ENCODE peak calls at places on chromosomes 13 and 19, in seven cellular contexts. One of them, this sample, is unnamed.

GRCh38 chr13:108911807-108912206 is 282.4 kb downstream of the MYO16 start:
- DNase-seq in CD8-positive, alpha-beta T cell: no peak
- DNase-seq in lower lobe of right lung: no peak
- DNase-seq in WERI-Rb-1: no peak
- DNase-seq in SK-N-SH: no peak
- DNase-seq in left lung: no peak
- DNase-seq in body of pancreas: no peak
- DNase-seq in this sample: peak

GRCh38 chr13:42369071-42369795 is 97.3 kb downstream of the AKAP11 start:
- DNase-seq in CD8-positive, alpha-beta T cell: no peak
- DNase-seq in lower lobe of right lung: no peak
- DNase-seq in WERI-Rb-1: no peak
- DNase-seq in SK-N-SH: no peak
- DNase-seq in left lung: no peak
- DNase-seq in body of pancreas: no peak
- DNase-seq in this sample: no peak

GRCh38 chr13:80603351-80603750 is 262.4 kb upstream of the SPRY2 start:
- DNase-seq in CD8-positive, alpha-beta T cell: no peak
- DNase-seq in lower lobe of right lung: no peak
- DNase-seq in WERI-Rb-1: no peak
- DNase-seq in SK-N-SH: no peak
- DNase-seq in left lung: no peak
- DNase-seq in body of pancreas: no peak
- DNase-seq in this sample: no peak

GRCh38 chr19:16252459-16253205 is 54.9 kb downstream of the AP1M1 start:
- DNase-seq in CD8-positive, alpha-beta T cell: no peak
- DNase-seq in lower lobe of right lung: peak
- DNase-seq in WERI-Rb-1: no peak
- DNase-seq in SK-N-SH: peak
- DNase-seq in left lung: peak
- DNase-seq in body of pancreas: peak
- DNase-seq in this sample: no peak

GRCh38 chr19:10552596-10553053 is 8.9 kb downstream of the ATG4D start:
- DNase-seq in CD8-positive, alpha-beta T cell: peak
- DNase-seq in lower lobe of right lung: no peak
- DNase-seq in WERI-Rb-1: peak
- DNase-seq in SK-N-SH: peak
- DNase-seq in left lung: no peak
- DNase-seq in body of pancreas: no peak
- DNase-seq in this sample: no peak

GRCh38 chr19:52584686-52585085 is 14.6 kb downstream of the ZNF701 start:
- DNase-seq in CD8-positive, alpha-beta T cell: no peak
- DNase-seq in lower lobe of right lung: no peak
- DNase-seq in WERI-Rb-1: no peak
- DNase-seq in SK-N-SH: no peak
- DNase-seq in left lung: no peak
- DNase-seq in body of pancreas: no peak
- DNase-seq in this sample: no peak

GRCh38 chr13:48160879-48161278 is 66.0 kb upstream of the MED4 start:
- DNase-seq in CD8-positive, alpha-beta T cell: no peak
- DNase-seq in lower lobe of right lung: no peak
- DNase-seq in WERI-Rb-1: no peak
- DNase-seq in SK-N-SH: no peak
- DNase-seq in left lung: no peak
- DNase-seq in body of pancreas: no peak
- DNase-seq in this sample: no peak

GRCh38 chr13:23748591-23748990 is 140.6 kb downstream of the MIPEP start:
- DNase-seq in CD8-positive, alpha-beta T cell: no peak
- DNase-seq in lower lobe of right lung: no peak
- DNase-seq in WERI-Rb-1: peak
- DNase-seq in SK-N-SH: peak
- DNase-seq in left lung: no peak
- DNase-seq in body of pancreas: no peak
- DNase-seq in this sample: no peak

GRCh38 chr13:80116107-80116506 is 224.8 kb downstream of the SPRY2 start:
- DNase-seq in CD8-positive, alpha-beta T cell: no peak
- DNase-seq in lower lobe of right lung: no peak
- DNase-seq in WERI-Rb-1: no peak
- DNase-seq in SK-N-SH: no peak
- DNase-seq in left lung: no peak
- DNase-seq in body of pancreas: no peak
- DNase-seq in this sample: no peak

GRCh38 chr19:29841559-29842367 is 30.0 kb downstream of the CCNE1 start:
- DNase-seq in CD8-positive, alpha-beta T cell: no peak
- DNase-seq in lower lobe of right lung: no peak
- DNase-seq in WERI-Rb-1: peak
- DNase-seq in SK-N-SH: peak
- DNase-seq in left lung: no peak
- DNase-seq in body of pancreas: no peak
- DNase-seq in this sample: peak

DNA sequence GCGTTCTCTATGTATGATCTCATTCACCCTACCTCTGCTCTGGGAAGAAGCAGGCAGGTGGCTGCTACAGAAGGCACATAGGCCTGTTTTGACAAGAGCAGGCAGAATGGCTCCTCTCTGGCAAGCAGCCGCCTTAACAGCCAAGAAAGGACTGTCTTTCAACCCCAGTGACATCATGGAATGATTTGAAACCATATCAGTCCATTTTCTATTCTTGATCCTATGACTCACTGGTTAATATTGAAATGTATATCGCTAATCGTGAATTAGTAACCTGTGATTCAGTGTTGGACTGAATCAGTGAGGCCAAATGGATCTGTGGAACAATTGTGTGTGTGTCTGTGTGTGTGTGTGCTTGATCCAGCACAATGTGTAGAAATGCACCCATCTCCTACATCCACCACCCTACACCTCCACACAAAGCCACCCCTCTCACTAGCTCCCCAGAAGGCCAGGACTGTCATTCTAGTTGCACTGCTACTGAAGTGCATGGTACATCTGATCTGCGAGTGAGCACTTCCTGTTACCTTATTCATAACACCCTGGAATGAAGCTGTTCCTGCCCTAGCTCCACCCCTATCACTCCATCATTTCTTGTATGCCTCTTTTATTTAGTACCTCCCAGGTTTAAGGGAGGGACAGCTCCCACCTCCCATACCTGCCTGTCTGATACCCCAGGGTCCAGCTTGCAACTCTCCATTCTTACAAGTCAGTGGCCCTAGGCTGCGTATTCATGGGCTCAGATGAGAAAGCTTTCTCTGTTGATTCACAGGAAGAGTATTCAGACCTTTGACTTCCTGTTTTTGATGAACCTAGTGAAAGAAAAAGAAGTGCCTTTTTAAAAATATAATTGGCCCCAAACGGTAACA is 460.0 kb downstream of the FOXO1 start:
- DNase-seq in CD8-positive, alpha-beta T cell: peak
- DNase-seq in lower lobe of right lung: no peak
- DNase-seq in WERI-Rb-1: no peak
- DNase-seq in SK-N-SH: no peak
- DNase-seq in left lung: no peak
- DNase-seq in body of pancreas: peak
- DNase-seq in this sample: peak
- H3K27ac ChIP-seq in CD8-positive, alpha-beta T cell: peak
- H3K27ac ChIP-seq in lower lobe of right lung: peak
- H3K27ac ChIP-seq in WERI-Rb-1: no peak
- H3K27ac ChIP-seq in SK-N-SH: no peak
- H3K27ac ChIP-seq in left lung: peak
- H3K27ac ChIP-seq in body of pancreas: peak
- H3K27ac ChIP-seq in this sample: peak

DNA sequence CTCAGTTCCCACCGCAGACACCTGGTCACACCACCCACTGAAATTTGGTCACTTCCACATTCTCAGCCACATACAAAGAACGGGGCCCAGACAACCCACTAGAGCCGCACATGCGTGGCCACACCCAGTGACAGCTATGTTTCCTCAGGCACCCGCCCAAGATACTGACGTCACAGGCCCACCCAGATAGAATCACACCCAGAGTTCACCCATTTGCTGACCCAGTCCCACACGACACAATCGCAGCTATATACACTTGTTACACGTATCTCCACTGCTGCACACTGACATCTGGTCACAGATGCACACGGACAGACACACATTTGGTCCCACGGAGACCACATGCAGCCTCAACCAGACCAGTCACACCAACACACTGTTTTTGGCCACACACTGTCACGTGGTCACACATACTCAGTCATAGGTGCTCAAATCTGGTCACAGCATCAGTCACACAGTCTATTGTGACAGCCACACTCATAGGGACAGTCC is 2.9 kb downstream of the NUMBL start:
- DNase-seq in CD8-positive, alpha-beta T cell: no peak
- DNase-seq in lower lobe of right lung: peak
- DNase-seq in WERI-Rb-1: no peak
- DNase-seq in SK-N-SH: no peak
- DNase-seq in left lung: peak
- DNase-seq in body of pancreas: peak
- DNase-seq in this sample: no peak
- H3K27ac ChIP-seq in CD8-positive, alpha-beta T cell: no peak
- H3K27ac ChIP-seq in lower lobe of right lung: peak
- H3K27ac ChIP-seq in WERI-Rb-1: no peak
- H3K27ac ChIP-seq in SK-N-SH: no peak
- H3K27ac ChIP-seq in left lung: no peak
- H3K27ac ChIP-seq in body of pancreas: peak
- H3K27ac ChIP-seq in this sample: no peak

DNA sequence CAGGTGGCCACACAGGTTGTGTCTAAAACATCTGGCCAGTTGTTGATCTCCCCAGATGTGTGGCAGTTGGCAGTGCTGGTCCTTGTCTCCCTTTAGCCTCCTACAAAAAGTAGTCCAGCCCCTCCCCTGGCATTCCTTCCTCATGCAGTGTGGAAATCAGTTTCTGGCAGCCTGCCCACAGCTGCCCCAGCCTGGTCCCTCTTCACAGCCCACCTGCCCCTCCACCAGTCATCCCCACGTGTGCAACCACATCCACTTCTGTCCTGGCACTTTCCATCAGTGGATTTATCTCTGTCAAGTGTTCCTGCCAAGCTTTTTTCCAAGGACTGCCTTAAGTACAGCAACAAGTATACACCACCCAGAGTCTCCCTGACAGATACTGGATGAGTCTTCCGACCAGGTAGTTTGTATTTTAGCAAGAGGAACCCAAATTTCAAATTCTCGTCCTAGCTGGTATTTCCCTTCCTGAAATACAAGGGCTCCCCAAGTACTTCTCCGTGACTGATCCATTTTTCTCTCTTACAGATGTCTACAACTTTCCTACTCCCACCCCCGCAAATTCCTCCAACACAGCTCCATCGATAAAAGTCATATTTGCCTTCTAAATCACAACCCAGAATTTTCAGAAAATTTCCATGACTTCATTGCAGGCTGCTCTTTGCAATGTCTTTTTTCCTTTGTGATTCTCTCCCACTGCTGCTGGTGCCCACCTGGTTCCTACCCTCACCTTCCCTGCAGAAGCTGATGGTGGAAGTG is 313.5 kb downstream of the FOXO1 start:
- DNase-seq in CD8-positive, alpha-beta T cell: no peak
- DNase-seq in lower lobe of right lung: no peak
- DNase-seq in WERI-Rb-1: no peak
- DNase-seq in SK-N-SH: peak
- DNase-seq in left lung: no peak
- DNase-seq in body of pancreas: peak
- DNase-seq in this sample: no peak
- H3K27ac ChIP-seq in CD8-positive, alpha-beta T cell: no peak
- H3K27ac ChIP-seq in lower lobe of right lung: peak
- H3K27ac ChIP-seq in WERI-Rb-1: no peak
- H3K27ac ChIP-seq in SK-N-SH: no peak
- H3K27ac ChIP-seq in left lung: peak
- H3K27ac ChIP-seq in body of pancreas: peak
- H3K27ac ChIP-seq in this sample: no peak

DNA sequence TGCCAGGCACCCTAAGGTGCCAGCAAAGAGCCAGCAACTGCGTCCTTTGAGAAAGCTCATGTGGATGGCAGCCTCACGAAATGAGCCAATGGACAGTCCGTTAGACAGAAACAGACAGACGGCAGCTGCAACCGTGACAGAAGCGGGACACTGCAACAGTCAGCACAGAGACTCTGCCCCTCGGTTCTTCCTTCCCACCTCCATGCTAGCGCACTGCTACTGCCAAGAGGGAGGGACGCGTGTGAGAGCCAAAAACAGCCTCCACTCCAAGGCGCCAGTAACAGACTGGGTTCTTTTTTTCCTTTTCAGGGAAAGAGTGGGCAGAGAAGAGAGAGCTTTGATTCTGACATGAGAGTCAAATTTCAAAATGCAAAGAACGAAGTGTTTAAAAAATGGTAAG is 77.5 kb downstream of the SERP2 start:
- DNase-seq in CD8-positive, alpha-beta T cell: no peak
- DNase-seq in lower lobe of right lung: no peak
- DNase-seq in WERI-Rb-1: no peak
- DNase-seq in SK-N-SH: no peak
- DNase-seq in left lung: no peak
- DNase-seq in body of pancreas: no peak
- DNase-seq in this sample: no peak
- H3K27ac ChIP-seq in CD8-positive, alpha-beta T cell: no peak
- H3K27ac ChIP-seq in lower lobe of right lung: no peak
- H3K27ac ChIP-seq in WERI-Rb-1: no peak
- H3K27ac ChIP-seq in SK-N-SH: no peak
- H3K27ac ChIP-seq in left lung: no peak
- H3K27ac ChIP-seq in body of pancreas: no peak
- H3K27ac ChIP-seq in this sample: no peak